ENCODE peak calls at places on chromosomes 13 and 19, in five cellular contexts. F is mammary epithelial cell, U is HFF-Myc, S is left ventricle myocardium inferior, L is PC-9. I is an unnamed sample.
A peak's percentile ranks its signal among the peaks of the same experiment; 100 is the strongest.

GRCh38 chr13:66803759-66804456 is 426.2 kb downstream of the PCDH9 start:
- DNase-seq in F (no peak), U (no peak), S (no peak), L (no peak), I (no peak)

GRCh38 chr13:48891586-48891985 is 84.1 kb upstream of the FNDC3A start:
- DNase-seq in F (peak; percentile 81), U (no peak), S (no peak), L (no peak), I (no peak)

GRCh38 chr13:70905035-70905434 is 796.8 kb upstream of the KLHL1 start:
- DNase-seq in F (no peak), U (no peak), S (no peak), L (no peak), I (no peak)

GRCh38 chr19:7700128-7700470 is 1.8 kb downstream of the FCER2 start:
- DNase-seq in F (no peak), U (no peak), S (no peak), L (no peak), I (no peak)

GRCh38 chr13:50616101-50616500 is 227.4 kb downstream of the DLEU7 start:
- DNase-seq in F (peak; percentile 16), U (no peak), S (no peak), L (no peak), I (no peak)

GRCh38 chr13:43767351-43767901 is 19.3 kb downstream of the ENOX1 start:
- DNase-seq in F (no peak), U (no peak), S (peak; percentile 25), L (no peak), I (no peak)

GRCh38 chr13:76638882-76639281 is 247.3 kb downstream of the KCTD12 start:
- DNase-seq in F (peak; percentile 8), U (no peak), S (no peak), L (no peak), I (no peak)

GRCh38 chr19:34306824-34307223 is 52.5 kb downstream of the GARRE1 start:
- DNase-seq in F (no peak), U (no peak), S (no peak), L (no peak), I (no peak)

GRCh38 chr13:67438465-67438864 is 208.3 kb upstream of the PCDH9 start:
- DNase-seq in F (no peak), U (no peak), S (no peak), L (no peak), I (no peak)

GRCh38 chr19:36748431-36749275 is 24.0 kb downstream of the ZNF850 start:
- DNase-seq in F (no peak), U (no peak), S (no peak), L (no peak), I (no peak)

GRCh38 chr19:36009220-36009619 is 607 bp upstream of the SYNE4 start:
- DNase-seq in F (no peak), U (no peak), S (peak; percentile 68), L (no peak), I (peak; percentile 59)

GRCh38 chr13:67619987-67620386 is 389.9 kb upstream of the PCDH9 start:
- DNase-seq in F (no peak), U (no peak), S (no peak), L (no peak), I (no peak)

GRCh38 chr19:3655402-3656072 is 28.9 kb upstream of the CACTIN start:
- DNase-seq in F (peak; percentile 12), U (peak; percentile 94), S (no peak), L (no peak), I (peak; percentile 58)

GRCh38 chr19:6333439-6333838 is at the start of gene ACER1:
- DNase-seq in F (no peak), U (no peak), S (no peak), L (peak; percentile 36), I (no peak)

GRCh38 chr19:20661150-20661819 is at the start of gene ZNF626:
- DNase-seq in F (peak; percentile 95), U (peak; percentile 80), S (peak; percentile 97), L (peak; percentile 94), I (peak; percentile 32)

GRCh38 chr19:3017923-3018322 is 11.2 kb downstream of the TLE2 start:
- DNase-seq in F (no peak), U (no peak), S (no peak), L (no peak), I (no peak)

GRCh38 chr19:19866599-19867248 is 1.0 kb downstream of the ZNF253 start:
- DNase-seq in F (peak; percentile 3), U (no peak), S (no peak), L (no peak), I (peak; percentile 56)

GRCh38 chr13:95156208-95156607 is 145.0 kb downstream of the ABCC4 start:
- DNase-seq in F (no peak), U (no peak), S (no peak), L (no peak), I (no peak)

GRCh38 chr13:102394158-102395053 is 7.4 kb downstream of the FGF14 start:
- DNase-seq in F (peak; percentile 48), U (peak; percentile 54), S (peak; percentile 96), L (no peak), I (peak; percentile 94)

GRCh38 chr13:97068964-97069815 is 74.9 kb upstream of the OXGR1 start:
- DNase-seq in F (no peak), U (no peak), S (no peak), L (no peak), I (no peak)

GRCh38 chr13:78323848-78324247 is 279.5 kb downstream of the POU4F1 start:
- DNase-seq in F (peak; percentile 12), U (no peak), S (no peak), L (peak; percentile 36), I (no peak)

GRCh38 chr19:4369109-4369887 is 25.9 kb downstream of the MPND start:
- DNase-seq in F (peak; percentile 94), U (no peak), S (peak; percentile 46), L (no peak), I (peak; percentile 87)

GRCh38 chr19:10896851-10897526 is 25.6 kb downstream of the CARM1 start:
- DNase-seq in F (no peak), U (no peak), S (no peak), L (no peak), I (no peak)

GRCh38 chr19:2883686-2884439 is 16.7 kb downstream of the ZNF556 start:
- DNase-seq in F (no peak), U (no peak), S (no peak), L (no peak), I (no peak)

GRCh38 chr19:10766681-10767201 is 48.9 kb downstream of the DNM2 start:
- DNase-seq in F (no peak), U (no peak), S (peak; percentile 49), L (no peak), I (no peak)

GRCh38 chr19:8113017-8113416 is 36.4 kb downstream of the FBN3 start:
- DNase-seq in F (peak; percentile 55), U (no peak), S (no peak), L (peak; percentile 98), I (no peak)

GRCh38 chr13:60244381-60244780 is 80.7 kb upstream of the DIAPH3 start:
- DNase-seq in F (no peak), U (no peak), S (no peak), L (no peak), I (no peak)

GRCh38 chr19:5153601-5154128 is 184.8 kb downstream of the KDM4B start:
- DNase-seq in F (no peak), U (no peak), S (no peak), L (no peak), I (peak; percentile 25)

GRCh38 chr19:38989066-38989605 is 13.6 kb upstream of the FBXO17 start:
- DNase-seq in F (no peak), U (no peak), S (no peak), L (peak; percentile 69), I (no peak)
- H3K4me3 ChIP-seq in F (no peak overlapping the region), U (no peak overlapping the region), S (no peak overlapping the region), L (no peak overlapping the region), I (no peak overlapping the region)

GRCh38 chr19:41959056-41960053 is at the start of gene RABAC1:
- DNase-seq in F (peak; percentile 86), U (peak; percentile 79), S (peak; percentile 89), L (peak; percentile 84), I (peak; percentile 90)
- TF ChIP-seq CTCF in F (peak; percentile 6), U (no peak), S (peak; percentile 24), L (peak; percentile 32), I (peak; percentile 62)

DNA sequence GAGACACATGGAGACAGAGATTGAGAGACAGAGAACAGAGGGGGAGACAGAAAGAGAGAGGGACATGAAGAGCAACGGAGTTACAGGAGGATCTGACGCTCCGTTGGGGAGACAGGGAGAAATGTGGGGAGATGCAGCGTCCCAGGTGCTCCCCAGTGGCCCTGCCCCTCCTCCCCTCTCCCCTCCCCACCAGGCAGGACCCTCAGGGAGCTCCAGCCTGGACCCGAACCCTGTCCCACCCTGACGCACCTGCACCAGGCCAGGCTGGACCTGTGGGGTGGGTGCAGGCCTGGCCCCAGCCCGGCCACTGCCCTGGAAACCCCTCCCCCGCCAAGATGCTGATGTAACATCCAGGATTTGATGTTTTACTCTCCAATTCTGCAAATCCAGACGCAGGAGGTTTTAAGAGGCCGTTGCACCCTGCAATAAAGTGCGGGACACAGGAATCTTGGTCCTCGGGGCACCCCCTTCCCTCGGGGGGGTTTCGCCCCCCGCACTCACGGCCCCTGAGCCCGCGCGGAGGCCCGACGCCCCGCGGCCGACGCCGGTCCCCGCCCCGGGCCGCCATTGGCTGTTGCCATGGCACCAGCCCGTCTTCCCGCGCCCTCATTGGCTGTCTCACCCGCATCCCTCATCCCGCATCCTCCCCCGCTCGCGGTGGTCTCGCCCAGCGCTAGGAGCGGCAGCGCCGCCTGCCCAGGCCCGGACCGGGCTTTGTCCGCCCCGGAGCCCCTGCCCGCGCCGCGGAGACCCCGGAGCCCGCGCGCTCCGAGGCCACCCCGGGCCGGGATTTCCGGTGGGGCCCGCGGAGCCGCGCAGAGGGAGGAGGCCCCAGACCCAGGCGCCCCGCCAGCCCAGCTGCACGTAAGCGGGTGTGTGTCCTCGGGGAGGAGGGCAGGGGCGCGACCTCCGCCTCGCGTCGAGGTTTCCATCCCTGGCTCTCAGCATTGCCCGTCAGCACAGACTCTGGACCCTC is at the start of gene APC2:
- DNase-seq in F (no peak), U (no peak), S (no peak), L (no peak), I (no peak)
- H3K4me3 ChIP-seq in F (no peak within 1 kb of the TSS), U (no peak within 1 kb of the TSS), S (no peak within 1 kb of the TSS), L (no peak within 1 kb of the TSS), I (no peak within 1 kb of the TSS)

DNA sequence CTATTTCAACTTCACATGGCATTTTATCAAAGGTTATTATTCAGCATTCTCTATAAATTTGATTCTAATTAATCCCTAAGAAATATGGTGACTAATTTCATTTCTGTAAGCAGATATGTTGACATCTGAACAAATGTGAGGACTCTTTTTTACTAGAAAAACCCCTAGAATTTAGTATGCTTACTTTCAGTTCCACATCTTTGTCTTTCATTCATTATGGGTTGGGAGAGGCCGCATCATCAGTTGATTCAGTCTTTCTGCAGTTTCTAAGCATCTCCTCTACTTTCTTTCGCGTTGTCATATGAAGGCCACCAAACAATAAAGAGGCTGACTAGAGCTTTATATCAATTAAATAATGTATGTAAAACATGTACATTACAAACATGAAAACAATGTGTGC is 55.4 kb upstream of the MTIF3 start:
- DNase-seq in F (no peak), U (no peak), S (no peak), L (no peak), I (no peak)
- TF ChIP-seq CTCF in F (no peak), U (no peak), S (no peak), L (no peak), I (no peak)

DNA sequence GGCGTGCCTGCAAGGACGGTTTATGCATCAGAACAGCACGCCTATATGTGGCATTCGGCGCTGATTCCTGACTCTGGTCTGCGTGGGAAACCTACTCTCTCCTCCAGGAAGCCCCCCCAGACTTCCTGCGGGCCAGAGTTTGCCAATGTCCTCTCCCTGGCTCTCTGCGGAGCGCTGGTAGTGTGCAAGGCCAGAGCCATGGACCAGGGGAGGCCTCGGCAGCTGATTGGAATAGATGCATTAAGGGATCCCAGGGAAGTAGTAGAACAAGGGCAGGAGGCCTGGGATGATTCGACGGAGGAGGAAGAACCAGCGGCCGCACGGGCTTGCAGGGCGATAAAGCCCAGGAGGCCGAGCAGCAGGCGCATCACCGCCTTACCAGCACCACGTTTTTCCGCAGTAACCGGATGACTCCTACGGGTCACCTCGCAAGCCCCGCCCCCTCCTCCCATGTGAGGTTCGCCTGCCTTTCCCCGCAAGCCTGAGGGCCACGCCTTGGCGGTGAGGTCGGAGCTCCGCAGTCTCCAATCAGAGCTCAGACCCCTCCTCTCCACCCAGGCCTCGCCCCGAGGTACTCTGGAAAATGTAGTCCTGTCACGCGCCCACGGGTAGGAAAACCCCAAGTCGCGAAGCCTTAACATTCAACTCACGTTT is 5.0 kb downstream of the CLEC11A start:
- DNase-seq in F (peak; percentile 47), U (peak; percentile 63), S (peak; percentile 76), L (no peak), I (peak; percentile 65)
- H3K4me3 ChIP-seq in F (no peak overlapping the region), U (no peak overlapping the region), S (peak overlapping the region; percentile 16), L (no peak overlapping the region), I (no peak overlapping the region)

I was measured in GM06990.